ENCODE peak calls at places on chromosome 12, in eight cellular contexts. H is colonic mucosa; M is neural progenitor cell; O is stimulated activated naive CD8-positive, alpha-beta T cell treated with anti-CD3 and anti-CD28 coated beads, Interleukin-15, amount 100 ng/mL, for 72 hours; Q is ACHN; V is ELR; N is activated T-helper 9 cell treated with anti-CD3 and anti-CD28 coated beads, Interleukin-2, amount 50 U/mL, for 16 hours; S is stimulated activated CD4-positive, alpha-beta T cell treated with anti-CD3 and anti-CD28 coated beads, Interleukin-1b, Interleukin-23, amount 100 ng/mL, for 1 hour. X is an unnamed sample.

GRCh38 chr12:28781671-28782652 is 367.1 kb upstream of the FAR2 start:
- DNase-seq in Q (no peak), S (no peak), M (no peak), V (no peak), H (no peak), N (no peak), O (no peak), X (no peak)

GRCh38 chr12:124466200-124467128 is 100.9 kb downstream of the NCOR2 start:
- DNase-seq in S (peak), H (peak), M (no peak), O (peak), V (peak), Q (no peak), N (peak), X (no peak)

GRCh38 chr12:84911331-84912190 is 1.0 kb downstream of the SLC6A15 start:
- DNase-seq in H (peak), M (peak), Q (peak), S (no peak), O (no peak), V (peak), N (no peak), X (peak)

GRCh38 chr12:108457734-108458361 is 57.2 kb upstream of the FICD start:
- DNase-seq in H (no peak), V (no peak), S (no peak), M (no peak), O (no peak), N (no peak), Q (no peak), X (peak)

GRCh38 chr12:107500310-107500709 is 185.3 kb upstream of the PWP1 start:
- DNase-seq in V (no peak), Q (no peak), O (no peak), H (no peak), S (no peak), N (no peak), M (no peak), X (no peak)

GRCh38 chr12:3046441-3047200 is 30.6 kb upstream of the TSPAN9 start:
- DNase-seq in N (no peak), H (no peak), S (no peak), M (no peak), V (peak), Q (no peak), O (no peak), X (peak)

GRCh38 chr12:20508962-20509361 is 140.6 kb downstream of the PDE3A start:
- DNase-seq in M (no peak), H (no peak), V (no peak), O (no peak), N (no peak), Q (no peak), S (no peak), X (no peak)

GRCh38 chr12:119354187-119354586 is 19.7 kb downstream of the CCDC60 start:
- DNase-seq in N (no peak), H (no peak), Q (no peak), S (no peak), O (no peak), V (no peak), M (no peak), X (no peak)

GRCh38 chr12:80627773-80628172 is 79.7 kb upstream of the MYF6 start:
- DNase-seq in S (no peak), N (no peak), M (no peak), O (no peak), Q (no peak), V (peak), H (no peak), X (peak)

GRCh38 chr12:105317453-105317852 is 13.0 kb upstream of the C12orf75 start:
- DNase-seq in O (no peak), V (peak), N (no peak), H (no peak), Q (peak), M (no peak), S (no peak), X (no peak)

GRCh38 chr12:46413368-46413767 is 40.8 kb upstream of the SLC38A2 start:
- DNase-seq in M (no peak), V (no peak), N (no peak), Q (no peak), O (no peak), H (no peak), S (no peak), X (no peak)

GRCh38 chr12:68310370-68310769 is 21.8 kb downstream of the MDM1 start:
- DNase-seq in V (peak), H (no peak), Q (no peak), M (no peak), N (no peak), S (no peak), O (no peak), X (peak)